ENCODE peak calls at places on chromosomes 1 and 21, in six cellular contexts. One of them, this sample, is unnamed.

GRCh38 chr1:201750934-201751333 is 78.0 kb upstream of the IPO9 start:
- DNase-seq in head of caudate nucleus: no peak
- DNase-seq in GM20000: no peak
- DNase-seq in iPS-NIHi11: no peak
- DNase-seq in substantia nigra: no peak
- DNase-seq in GDM1: no peak
- DNase-seq in this sample: no peak

GRCh38 chr1:224707849-224708725 is 92.0 kb downstream of the CNIH3 start:
- DNase-seq in head of caudate nucleus: no peak
- DNase-seq in GM20000: no peak
- DNase-seq in iPS-NIHi11: no peak
- DNase-seq in substantia nigra: no peak
- DNase-seq in GDM1: no peak
- DNase-seq in this sample: no peak

GRCh38 chr1:24189528-24189927 is 2.4 kb upstream of the IFNLR1 start:
- DNase-seq in head of caudate nucleus: no peak
- DNase-seq in GM20000: peak; percentile 65
- DNase-seq in iPS-NIHi11: no peak
- DNase-seq in substantia nigra: no peak
- DNase-seq in GDM1: no peak
- DNase-seq in this sample: no peak

GRCh38 chr1:36448530-36449051 is 1.7 kb downstream of the OSCP1 start:
- DNase-seq in head of caudate nucleus: no peak
- DNase-seq in GM20000: no peak
- DNase-seq in iPS-NIHi11: no peak
- DNase-seq in substantia nigra: no peak
- DNase-seq in GDM1: no peak
- DNase-seq in this sample: peak; percentile 41

GRCh38 chr1:174258148-174258550 is 98.8 kb downstream of the RABGAP1L start:
- DNase-seq in head of caudate nucleus: peak; percentile 13
- DNase-seq in GM20000: peak; percentile 14
- DNase-seq in iPS-NIHi11: peak; percentile 46
- DNase-seq in substantia nigra: no peak
- DNase-seq in GDM1: no peak
- DNase-seq in this sample: peak; percentile 34

GRCh38 chr1:31617218-31617916 is at the start of gene HCRTR1:
- DNase-seq in head of caudate nucleus: no peak
- DNase-seq in GM20000: no peak
- DNase-seq in iPS-NIHi11: peak; percentile 33
- DNase-seq in substantia nigra: no peak
- DNase-seq in GDM1: no peak
- DNase-seq in this sample: no peak

GRCh38 chr1:69215883-69216282 is 351.8 kb upstream of the LRRC7 start:
- DNase-seq in head of caudate nucleus: no peak
- DNase-seq in GM20000: no peak
- DNase-seq in iPS-NIHi11: no peak
- DNase-seq in substantia nigra: no peak
- DNase-seq in GDM1: no peak
- DNase-seq in this sample: no peak

GRCh38 chr1:84996846-84997666 is at the start of gene MCOLN2:
- DNase-seq in head of caudate nucleus: peak; percentile 42
- DNase-seq in GM20000: peak; percentile 90
- DNase-seq in iPS-NIHi11: peak; percentile 84
- DNase-seq in substantia nigra: no peak
- DNase-seq in GDM1: no peak
- DNase-seq in this sample: peak; percentile 52

GRCh38 chr1:72606216-72606615 is 323.9 kb upstream of the NEGR1 start:
- DNase-seq in head of caudate nucleus: no peak
- DNase-seq in GM20000: no peak
- DNase-seq in iPS-NIHi11: no peak
- DNase-seq in substantia nigra: no peak
- DNase-seq in GDM1: no peak
- DNase-seq in this sample: no peak

GRCh38 chr21:45655071-45655470 is 11.5 kb downstream of the PCBP3 start:
- DNase-seq in head of caudate nucleus: no peak
- DNase-seq in GM20000: no peak
- DNase-seq in iPS-NIHi11: no peak
- DNase-seq in substantia nigra: no peak
- DNase-seq in GDM1: no peak
- DNase-seq in this sample: no peak

GRCh38 chr1:62589321-62589720 is 8.0 kb upstream of the ANGPTL3 start:
- DNase-seq in head of caudate nucleus: no peak
- DNase-seq in GM20000: no peak
- DNase-seq in iPS-NIHi11: no peak
- DNase-seq in substantia nigra: no peak
- DNase-seq in GDM1: no peak
- DNase-seq in this sample: no peak

GRCh38 chr1:231315887-231316286 is 21.8 kb downstream of the EXOC8 start:
- DNase-seq in head of caudate nucleus: no peak
- DNase-seq in GM20000: peak; percentile 66
- DNase-seq in iPS-NIHi11: peak; percentile 66
- DNase-seq in substantia nigra: no peak
- DNase-seq in GDM1: no peak
- DNase-seq in this sample: peak; percentile 61

GRCh38 chr21:42193131-42193671 is 25.7 kb upstream of the ABCG1 start:
- DNase-seq in head of caudate nucleus: no peak
- DNase-seq in GM20000: no peak
- DNase-seq in iPS-NIHi11: no peak
- DNase-seq in substantia nigra: no peak
- DNase-seq in GDM1: no peak
- DNase-seq in this sample: no peak

GRCh38 chr1:225468270-225469020 is 40.6 kb upstream of the LBR start:
- DNase-seq in head of caudate nucleus: no peak
- DNase-seq in GM20000: peak; percentile 41
- DNase-seq in iPS-NIHi11: no peak
- DNase-seq in substantia nigra: no peak
- DNase-seq in GDM1: no peak
- DNase-seq in this sample: no peak

GRCh38 chr1:147337040-147337439 is 94.6 kb downstream of the CHD1L start:
- DNase-seq in head of caudate nucleus: no peak
- DNase-seq in GM20000: no peak
- DNase-seq in iPS-NIHi11: peak; percentile 65
- DNase-seq in substantia nigra: no peak
- DNase-seq in GDM1: no peak
- DNase-seq in this sample: no peak

This sample was measured in Kasumi-1.